ENCODE peak calls at places on chromosomes 16 and 17, in five cellular contexts. H is H9, I is neuronal stem cell, F is H1, D is trophoblast cell. M is an unnamed sample.

GRCh38 chr17:74962622-74963394 is 9.8 kb downstream of the HID1 start:
- DNase-seq in H (peak; percentile 28), D (no peak), I (no peak), F (no peak), M (no peak)

GRCh38 chr17:44469676-44470075 is 33.5 kb downstream of the GPATCH8 start:
- DNase-seq in H (no peak), D (no peak), F (no peak), I (no peak), M (no peak)

GRCh38 chr16:67942510-67943255 is 1.2 kb downstream of the LCAT start:
- DNase-seq in F (no peak), H (peak; percentile 63), I (no peak), D (no peak), M (no peak)

GRCh38 chr17:75090871-75091854 is 3.4 kb downstream of the SLC16A5 start:
- DNase-seq in F (no peak), H (peak; percentile 55), I (no peak), D (no peak), M (no peak)

GRCh38 chr16:85636234-85636812 is 23.2 kb downstream of the GSE1 start:
- DNase-seq in I (no peak), H (no peak), F (no peak), D (no peak), M (no peak)

GRCh38 chr17:67818110-67819002 is 6.9 kb upstream of the BPTF start:
- DNase-seq in D (no peak), H (no peak), F (no peak), I (no peak), M (no peak)

GRCh38 chr16:21646091-21646490 is 6.3 kb downstream of the IGSF6 start:
- DNase-seq in I (no peak), F (no peak), H (no peak), D (no peak), M (peak; percentile 35)

GRCh38 chr17:56809106-56809819 is 24.5 kb downstream of the C17orf67 start:
- DNase-seq in I (no peak), D (no peak), F (no peak), H (no peak), M (no peak)

GRCh38 chr16:85861095-85861825 is 37.7 kb upstream of the IRF8 start:
- DNase-seq in F (no peak), I (no peak), H (no peak), D (peak; percentile 69), M (no peak)

GRCh38 chr17:9120471-9120870 is 99.2 kb downstream of the NTN1 start:
- DNase-seq in D (no peak), F (no peak), I (no peak), H (peak; percentile 78), M (no peak)

GRCh38 chr16:70331588-70332358 is 14.9 kb upstream of the DDX19A start:
- DNase-seq in I (no peak), D (peak; percentile 28), H (peak; percentile 37), F (no peak), M (peak; percentile 16)

GRCh38 chr16:75566040-75566888 is at the start of gene GABARAPL2:
- DNase-seq in H (peak; percentile 92), D (peak; percentile 92), F (peak; percentile 63), I (peak; percentile 93), M (peak; percentile 84)

GRCh38 chr16:50267651-50268050 is 1.3 kb downstream of the ADCY7 start:
- DNase-seq in I (no peak), H (no peak), D (no peak), F (no peak), M (no peak)

GRCh38 chr17:48101012-48101720 is at the start of gene CBX1:
- DNase-seq in I (peak; percentile 94), D (peak; percentile 96), F (peak; percentile 92), H (peak; percentile 99), M (peak; percentile 91)

GRCh38 chr17:63984206-63984605 is 11.5 kb upstream of the SCN4A start:
- DNase-seq in D (no peak), F (no peak), I (no peak), H (no peak), M (no peak)

GRCh38 chr17:61875804-61876203 is 12.5 kb upstream of the BRIP1 start:
- DNase-seq in I (no peak), F (no peak), H (no peak), D (no peak), M (no peak)

GRCh38 chr17:61875285-61875684 is 12.0 kb upstream of the BRIP1 start:
- DNase-seq in D (no peak), F (no peak), H (no peak), I (no peak), M (no peak)

GRCh38 chr17:61878984-61879612 is 15.8 kb upstream of the BRIP1 start:
- DNase-seq in F (no peak), D (peak; percentile 58), I (no peak), H (no peak), M (no peak)

GRCh38 chr17:61878520-61878919 is 15.2 kb upstream of the BRIP1 start:
- DNase-seq in F (no peak), H (no peak), D (no peak), I (no peak), M (no peak)

GRCh38 chr17:61877837-61878236 is 14.5 kb upstream of the BRIP1 start:
- DNase-seq in F (no peak), H (no peak), D (no peak), I (no peak), M (no peak)
- H2BK12ac ChIP-seq in F (no peak overlapping the region), H (no peak overlapping the region), D (no peak overlapping the region), I (no peak overlapping the region), M (no peak overlapping the region)

DNA sequence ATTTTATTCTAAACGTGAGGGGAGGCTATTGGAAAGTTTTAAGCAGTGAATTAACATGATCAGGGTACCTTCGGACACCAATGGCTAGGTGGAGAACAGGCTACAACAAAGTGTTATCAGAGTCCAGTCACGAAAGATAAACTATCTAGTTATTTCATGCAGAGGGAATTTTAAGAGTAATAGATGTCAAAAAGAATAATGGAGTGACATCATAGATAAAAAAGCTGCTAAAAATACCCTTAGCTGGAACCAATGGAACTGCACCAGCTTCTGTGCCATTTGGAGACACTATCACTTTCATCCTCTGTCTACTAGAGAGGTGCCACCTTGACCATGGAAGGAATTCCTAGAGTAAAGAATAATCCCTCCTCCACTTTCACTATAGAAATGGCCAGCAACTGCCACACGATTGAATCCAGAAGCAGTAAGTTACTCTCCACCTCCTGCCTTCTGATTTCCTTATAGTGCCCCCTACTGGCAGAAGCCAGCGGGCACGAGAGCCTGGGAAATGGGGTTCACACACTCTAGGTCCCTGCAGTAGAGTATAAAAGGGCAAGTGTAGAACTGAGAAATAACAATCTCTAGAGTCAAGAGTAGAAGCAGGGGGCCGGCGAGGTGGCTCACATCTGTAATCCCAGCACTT is 2.8 kb upstream of the ALDH3A2 start:
- DNase-seq in D (peak; percentile 58), H (peak; percentile 87), F (no peak), I (peak; percentile 23), M (peak; percentile 22)
- H3K27ac ChIP-seq in D (no peak overlapping the region), H (no peak overlapping the region), F (no peak overlapping the region), I (no peak overlapping the region), M (no peak overlapping the region)

DNA sequence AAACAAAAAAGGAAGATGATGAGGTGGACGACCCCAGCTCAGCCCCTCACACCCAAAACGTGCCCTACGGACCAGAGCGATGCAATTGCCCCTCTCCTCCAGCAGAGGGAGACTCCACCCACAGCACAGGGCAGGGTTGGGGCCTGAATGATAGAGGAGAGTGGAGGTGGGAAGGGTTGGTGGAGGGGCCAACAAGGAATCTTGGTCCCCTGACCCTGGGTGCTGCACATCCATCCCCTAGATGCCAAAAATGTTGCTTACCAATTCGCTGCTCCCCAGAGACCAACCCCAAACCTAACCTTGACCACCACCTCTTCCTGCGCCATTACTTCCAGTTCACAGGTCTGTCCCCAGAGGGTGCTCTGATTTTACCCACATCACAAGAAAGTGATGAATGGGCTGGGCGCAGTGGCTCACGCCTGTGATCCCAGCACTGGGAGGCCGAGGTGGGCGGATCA is 12.9 kb downstream of the P2RX5 start:
- DNase-seq in D (peak; percentile 60), F (no peak), H (peak; percentile 84), I (no peak), M (peak; percentile 35)
- H2AFZ ChIP-seq in D (no peak overlapping the region), F (no peak overlapping the region), H (no peak overlapping the region), I (no peak overlapping the region), M (no peak overlapping the region)

GRCh38 chr17:15894913-15895658 is 49.8 kb upstream of the ADORA2B start:
- DNase-seq in D (no peak), F (no peak), H (no peak), I (no peak), M (no peak)
- H2BK12ac ChIP-seq in D (no peak overlapping the region), F (no peak overlapping the region), H (no peak overlapping the region), I (no peak overlapping the region), M (no peak overlapping the region)

GRCh38 chr17:82269882-82270500 is 3.5 kb downstream of the CSNK1D start:
- DNase-seq in F (no peak), D (no peak), H (no peak), I (no peak), M (no peak)
- H3K27ac ChIP-seq in F (no peak overlapping the region), D (no peak overlapping the region), H (no peak overlapping the region), I (no peak overlapping the region), M (peak overlapping the region; percentile 15)